ENCODE peak calls at places on chromosomes 12 and 14, in nine cellular contexts. W, H, I, E, P, R, Q, L and T are unnamed samples.

GRCh38 chr12:100899301-100899700 is 104.7 kb downstream of the ANO4 start:
- DNase-seq in W (no peak), H (no peak), I (no peak), E (no peak), P (no peak), R (no peak), Q (no peak), L (no peak), T (no peak)

GRCh38 chr12:128137140-128137539 is 129.8 kb upstream of the TMEM132C start:
- DNase-seq in W (no peak), H (no peak), I (no peak), E (no peak), P (no peak), R (no peak), Q (no peak), L (no peak), T (no peak)

GRCh38 chr14:99361596-99362220 is 89.7 kb upstream of the BCL11B start:
- DNase-seq in W (no peak), H (no peak), I (no peak), E (no peak), P (no peak), R (no peak), Q (no peak), L (no peak), T (no peak)

GRCh38 chr12:65121049-65121955 is at the start of gene WIF1:
- DNase-seq in W (peak), H (peak), I (no peak), E (no peak), P (peak), R (no peak), Q (no peak), L (no peak), T (no peak)

GRCh38 chr14:55333785-55334485 is 62.7 kb downstream of the FBXO34 start:
- DNase-seq in W (no peak), H (no peak), I (no peak), E (no peak), P (no peak), R (no peak), Q (peak), L (no peak), T (no peak)

GRCh38 chr12:127830730-127831129 is 436.2 kb upstream of the TMEM132C start:
- DNase-seq in W (no peak), H (no peak), I (no peak), E (no peak), P (no peak), R (no peak), Q (no peak), L (no peak), T (no peak)

GRCh38 chr14:105167303-105168092 is 1.1 kb downstream of the JAG2 start:
- DNase-seq in W (no peak), H (no peak), I (no peak), E (no peak), P (no peak), R (no peak), Q (no peak), L (no peak), T (no peak)

GRCh38 chr14:33512201-33512600 is 438.7 kb downstream of the EGLN3 start:
- DNase-seq in W (no peak), H (no peak), I (no peak), E (no peak), P (no peak), R (no peak), Q (peak), L (no peak), T (no peak)

GRCh38 chr12:60148831-60149230 is 553.0 kb downstream of the SLC16A7 start:
- DNase-seq in W (no peak), H (no peak), I (peak), E (no peak), P (no peak), R (no peak), Q (peak), L (no peak), T (no peak)

GRCh38 chr14:39434401-39434800 is 2.2 kb upstream of the FBXO33 start:
- DNase-seq in W (no peak), H (no peak), I (no peak), E (no peak), P (no peak), R (no peak), Q (no peak), L (no peak), T (no peak)

GRCh38 chr12:121253638-121254335 is 42.7 kb downstream of the CAMKK2 start:
- DNase-seq in W (no peak), H (no peak), I (no peak), E (no peak), P (no peak), R (no peak), Q (no peak), L (no peak), T (no peak)

GRCh38 chr14:104795781-104796681 is 483 bp upstream of the AKT1 start:
- DNase-seq in W (peak), H (no peak), I (no peak), E (peak), P (peak), R (no peak), Q (no peak), L (peak), T (no peak)

GRCh38 chr12:128637616-128638606 is 185.8 kb downstream of the SLC15A4 start:
- DNase-seq in W (no peak), H (no peak), I (no peak), E (peak), P (no peak), R (no peak), Q (no peak), L (no peak), T (no peak)